ENCODE peak calls at places on chromosomes 11 and 22, in ten cellular contexts. E is CD8-positive, alpha-beta T cell; U is transverse colon; L is spleen; R is NB4; G is lung; M is OCI-LY7; H is endothelial cell; O is neural crest cell; J is dorsolateral prefrontal cortex. V is an unnamed sample.

GRCh38 chr11:17639781-17640180 is 79.6 kb upstream of the MYOD1 start:
- DNase-seq in E (no peak), U (no peak), L (no peak), R (no peak), G (no peak), M (no peak), H (no peak), O (no peak), J (no peak), V (no peak)

GRCh38 chr11:80103149-80103859 is 662.5 kb upstream of the TENM4 start:
- DNase-seq in E (no peak), U (no peak), L (no peak), R (no peak), G (no peak), M (no peak), H (no peak), O (no peak), J (no peak), V (no peak)

GRCh38 chr11:18836415-18836814 is 44.8 kb upstream of the PTPN5 start:
- DNase-seq in E (no peak), U (no peak), L (no peak), R (peak), G (no peak), M (no peak), H (no peak), O (no peak), J (no peak), V (no peak)

GRCh38 chr11:18071098-18071705 is 25.1 kb upstream of the TPH1 start:
- DNase-seq in E (no peak), U (no peak), L (no peak), R (no peak), G (no peak), M (no peak), H (no peak), O (no peak), J (no peak), V (no peak)

GRCh38 chr11:8218840-8219239 is 44.8 kb downstream of the LMO1 start:
- DNase-seq in E (no peak), U (no peak), L (no peak), R (no peak), G (no peak), M (no peak), H (no peak), O (no peak), J (no peak), V (no peak)

GRCh38 chr11:125990244-125990643 is 44.4 kb downstream of the VSIG10L2 start:
- DNase-seq in E (no peak), U (no peak), L (no peak), R (no peak), G (peak), M (no peak), H (no peak), O (no peak), J (no peak), V (no peak)

GRCh38 chr22:48264586-48264985 is 1502.1 kb downstream of the TBC1D22A start:
- DNase-seq in E (no peak), U (no peak), L (no peak), R (no peak), G (no peak), M (no peak), H (no peak), O (no peak), J (no peak), V (no peak)

GRCh38 chr11:128929991-128930390 is 12.7 kb downstream of the TP53AIP1 start:
- DNase-seq in E (no peak), U (no peak), L (peak), R (no peak), G (no peak), M (no peak), H (no peak), O (no peak), J (no peak), V (no peak)

GRCh38 chr11:11843233-11843632 is 1.5 kb downstream of the USP47 start:
- DNase-seq in E (peak), U (no peak), L (no peak), R (peak), G (no peak), M (peak), H (no peak), O (no peak), J (no peak), V (peak)

GRCh38 chr22:27810566-27810965 is 9.0 kb upstream of the MN1 start:
- DNase-seq in E (no peak), U (peak), L (no peak), R (no peak), G (no peak), M (no peak), H (no peak), O (no peak), J (no peak), V (no peak)

GRCh38 chr11:133835258-133836075 is 9.8 kb downstream of the SPATA19 start:
- DNase-seq in E (no peak), U (no peak), L (no peak), R (peak), G (peak), M (peak), H (peak), O (peak), J (no peak), V (peak)

GRCh38 chr22:41799486-41800347 is 762 bp upstream of the CCDC134 start:
- DNase-seq in E (no peak), U (peak), L (peak), R (peak), G (peak), M (peak), H (peak), O (peak), J (no peak), V (peak)

GRCh38 chr11:61541568-61541967 is 33.0 kb downstream of the LRRC10B start:
- DNase-seq in E (no peak), U (no peak), L (no peak), R (peak), G (no peak), M (peak), H (no peak), O (no peak), J (no peak), V (peak)

GRCh38 chr11:72637198-72637597 is 37.0 kb downstream of the PDE2A start:
- DNase-seq in E (peak), U (no peak), L (no peak), R (no peak), G (no peak), M (no peak), H (no peak), O (no peak), J (no peak), V (no peak)

GRCh38 chr22:28023774-28024173 is 104.7 kb upstream of the PITPNB start:
- DNase-seq in E (no peak), U (no peak), L (peak), R (no peak), G (no peak), M (no peak), H (no peak), O (no peak), J (no peak), V (no peak)

GRCh38 chr11:32713496-32713895 is 81.0 kb downstream of the CCDC73 start:
- DNase-seq in E (no peak), U (no peak), L (no peak), R (peak), G (no peak), M (peak), H (no peak), O (no peak), J (no peak), V (no peak)

GRCh38 chr11:115503083-115503885 is 931 bp downstream of the CADM1 start:
- DNase-seq in E (no peak), U (peak), L (peak), R (no peak), G (peak), M (peak), H (peak), O (peak), J (peak), V (peak)

GRCh38 chr11:126963603-126964353 is 36.8 kb downstream of the KIRREL3 start:
- DNase-seq in E (no peak), U (peak), L (no peak), R (no peak), G (peak), M (no peak), H (no peak), O (no peak), J (no peak), V (no peak)

GRCh38 chr22:50444663-50445062 is 30.2 kb downstream of the SBF1 start:
- DNase-seq in E (no peak), U (peak), L (no peak), R (no peak), G (peak), M (no peak), H (no peak), O (no peak), J (no peak), V (no peak)

DNA sequence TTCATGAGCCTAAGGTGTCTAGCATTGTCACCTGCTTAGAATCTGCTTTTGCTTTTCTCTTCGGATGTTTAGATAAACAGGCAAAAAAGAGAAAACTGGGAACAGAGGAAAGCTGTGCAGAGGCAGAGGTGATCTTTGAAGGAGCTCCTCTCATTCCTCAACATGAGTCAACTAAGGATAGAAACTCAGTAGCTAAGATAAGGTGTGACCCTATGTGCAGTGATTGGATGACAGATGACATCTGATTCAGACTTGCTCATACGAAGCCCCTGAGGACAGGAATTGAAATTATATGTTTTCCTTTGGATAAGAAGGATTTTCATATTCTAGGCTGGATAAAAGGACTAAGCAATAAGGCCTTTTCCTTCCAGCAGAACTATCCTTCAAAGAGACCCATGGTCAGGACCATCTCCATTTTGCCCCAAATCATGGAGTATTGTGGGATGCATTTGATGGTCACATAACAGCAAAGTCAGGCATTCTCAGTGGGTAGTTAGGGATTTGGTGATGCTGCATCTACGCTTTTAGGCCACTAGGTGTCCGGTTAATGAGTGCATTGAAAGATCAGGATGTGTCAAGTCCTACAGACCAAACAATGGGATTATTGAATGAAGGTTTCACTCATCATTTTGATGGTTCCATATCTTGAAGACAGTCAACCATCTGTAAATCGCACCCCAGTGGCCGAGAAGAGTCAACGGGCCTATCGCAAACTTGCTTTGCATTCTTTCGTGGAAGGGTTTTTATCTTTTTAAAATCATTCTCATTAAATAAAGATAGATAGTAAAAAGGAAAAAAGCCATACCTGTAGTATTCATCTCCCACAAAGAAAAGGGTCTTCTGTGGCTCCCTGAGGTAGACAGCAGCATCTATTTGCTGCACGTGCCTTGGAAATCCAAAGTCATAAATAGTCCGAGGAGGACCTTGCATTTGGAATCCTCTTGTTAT is 32.2 kb downstream of the MMP20 start:
- DNase-seq in E (no peak), U (no peak), L (no peak), R (peak), G (no peak), M (peak), H (no peak), O (no peak), J (no peak), V (no peak)
- TF ChIP-seq CTCF in E (no peak), U (peak), L (peak), R (peak), G (peak), M (peak), H (peak), O (peak), J (no peak), V (peak)

GRCh38 chr11:68706237-68706636 is 21.9 kb downstream of the GAL start:
- DNase-seq in E (no peak), U (no peak), L (no peak), R (no peak), G (no peak), M (no peak), H (no peak), O (no peak), J (no peak), V (no peak)

GRCh38 chr11:68709064-68709463 is 24.7 kb downstream of the GAL start:
- DNase-seq in E (no peak), U (no peak), L (no peak), R (no peak), G (no peak), M (no peak), H (no peak), O (no peak), J (no peak), V (no peak)

GRCh38 chr11:68710445-68710844 is 26.1 kb downstream of the GAL start:
- DNase-seq in E (no peak), U (no peak), L (no peak), R (no peak), G (no peak), M (no peak), H (no peak), O (no peak), J (no peak), V (no peak)

GRCh38 chr11:68707527-68707926 is 23.2 kb downstream of the GAL start:
- DNase-seq in E (no peak), U (no peak), L (no peak), R (peak), G (no peak), M (no peak), H (no peak), O (no peak), J (no peak), V (no peak)

GRCh38 chr11:68704887-68705286 is 20.5 kb downstream of the GAL start:
- DNase-seq in E (no peak), U (no peak), L (no peak), R (no peak), G (no peak), M (no peak), H (no peak), O (no peak), J (no peak), V (no peak)
- TF ChIP-seq CTCF in E (no peak), U (no peak), L (no peak), R (no peak), G (no peak), M (no peak), H (no peak), O (no peak), J (no peak), V (no peak)

DNA sequence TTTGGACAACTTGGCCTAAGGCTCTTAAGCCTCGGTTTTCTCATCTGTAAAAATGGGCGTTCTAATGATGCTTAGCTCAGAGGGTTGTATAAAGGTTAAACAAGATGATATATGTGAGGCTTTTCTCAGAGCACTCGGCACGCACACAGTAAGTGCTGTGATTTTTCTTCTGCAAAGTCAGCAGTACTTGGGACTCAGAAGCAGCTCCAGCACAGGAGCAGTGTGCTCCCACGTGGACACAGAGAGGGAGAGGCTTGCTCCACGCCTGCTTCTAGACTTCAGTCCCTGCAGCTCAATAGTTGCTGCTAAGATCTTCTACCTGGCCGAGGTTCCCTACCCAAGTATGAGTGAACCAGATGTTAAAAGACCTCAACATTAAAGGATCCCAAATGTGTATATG is 39.9 kb upstream of the PHF21A start:
- DNase-seq in E (no peak), U (no peak), L (no peak), R (no peak), G (no peak), M (no peak), H (no peak), O (no peak), J (no peak), V (no peak)
- TF ChIP-seq CTCF in E (no peak), U (no peak), L (no peak), R (no peak), G (no peak), M (no peak), H (no peak), O (no peak), J (no peak), V (no peak)

DNA sequence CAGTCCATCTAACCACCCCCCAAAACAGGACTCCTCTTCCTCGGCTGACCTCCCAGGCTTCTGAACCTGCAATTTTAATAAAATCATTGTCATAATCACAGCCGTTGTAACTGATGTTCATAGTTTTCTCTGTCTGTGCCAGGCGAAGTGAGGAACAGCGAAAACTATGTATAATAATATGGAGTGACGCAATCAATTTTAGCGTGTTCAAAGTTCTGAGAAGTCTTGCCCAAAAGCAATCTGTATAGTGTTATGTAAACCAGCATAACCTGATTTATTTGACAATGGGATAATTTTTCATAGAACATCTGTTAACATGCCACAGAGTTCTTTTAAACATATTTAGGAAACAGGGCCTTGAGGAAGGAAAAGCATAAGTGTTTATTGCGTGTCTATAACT is 33.8 kb downstream of the TST start:
- DNase-seq in E (no peak), U (no peak), L (no peak), R (no peak), G (no peak), M (no peak), H (no peak), O (no peak), J (no peak), V (no peak)
- TF ChIP-seq CTCF in E (no peak), U (no peak), L (no peak), R (no peak), G (no peak), M (no peak), H (no peak), O (no peak), J (no peak), V (no peak)

GRCh38 chr11:99687320-99687719 is 666.6 kb downstream of the CNTN5 start:
- DNase-seq in E (no peak), U (no peak), L (no peak), R (no peak), G (no peak), M (no peak), H (no peak), O (no peak), J (no peak), V (no peak)
- TF ChIP-seq CTCF in E (no peak), U (no peak), L (no peak), R (no peak), G (no peak), M (no peak), H (no peak), O (no peak), J (no peak), V (no peak)

GRCh38 chr11:130198964-130199363 is 39.4 kb downstream of the ST14 start:
- DNase-seq in E (no peak), U (no peak), L (no peak), R (no peak), G (no peak), M (no peak), H (no peak), O (no peak), J (no peak), V (no peak)
- TF ChIP-seq CTCF in E (no peak), U (no peak), L (no peak), R (peak), G (no peak), M (peak), H (no peak), O (no peak), J (no peak), V (no peak)

GRCh38 chr11:68686486-68686885 is 2.1 kb downstream of the GAL start:
- DNase-seq in E (no peak), U (no peak), L (no peak), R (no peak), G (no peak), M (no peak), H (no peak), O (no peak), J (no peak), V (no peak)
- TF ChIP-seq CTCF in E (no peak), U (no peak), L (no peak), R (no peak), G (no peak), M (no peak), H (no peak), O (no peak), J (no peak), V (no peak)